ENCODE peak calls at places on chromosomes 1 and 21, in five cellular contexts. C is LoVo, W is AG08396, H is erythroblast, O is A549. N is an unnamed sample.

GRCh38 chr1:19809044-19809750 is 5.9 kb downstream of the RNF186 start:
- DNase-seq in O (no peak), C (no peak), W (no peak), H (no peak), N (no peak)

GRCh38 chr1:26059906-26060305 is 7.5 kb downstream of the TRIM63 start:
- DNase-seq in O (no peak), H (no peak), C (no peak), W (no peak), N (no peak)

GRCh38 chr1:7808253-7808844 is 24.3 kb downstream of the PER3 start:
- DNase-seq in W (no peak), C (peak; percentile 11), O (peak; percentile 44), H (peak; percentile 52), N (no peak)

GRCh38 chr1:170010443-170010842 is 64.1 kb downstream of the KIFAP3 start:
- DNase-seq in C (peak; percentile 43), H (peak; percentile 44), W (no peak), O (peak; percentile 54), N (peak; percentile 65)

GRCh38 chr1:35324486-35324885 is 56.0 kb downstream of the ZMYM4 start:
- DNase-seq in H (no peak), C (no peak), W (peak; percentile 17), O (no peak), N (no peak)

GRCh38 chr1:197837911-197838310 is 62.6 kb upstream of the DENND1B start:
- DNase-seq in H (no peak), O (no peak), W (no peak), C (no peak), N (peak; percentile 24)

GRCh38 chr1:97200627-97201026 is 479.0 kb downstream of the PTBP2 start:
- DNase-seq in W (no peak), C (no peak), H (no peak), O (no peak), N (no peak)

GRCh38 chr1:223716302-223716862 is 4.0 kb downstream of the CAPN2 start:
- DNase-seq in C (no peak), W (no peak), O (no peak), H (no peak), N (no peak)

GRCh38 chr1:23448846-23449245 is 24.3 kb upstream of the TCEA3 start:
- DNase-seq in C (no peak), O (no peak), H (no peak), W (no peak), N (no peak)

GRCh38 chr1:12433323-12434053 is 184.5 kb downstream of the DHRS3 start:
- DNase-seq in C (no peak), H (peak; percentile 14), W (no peak), O (peak; percentile 77), N (peak; percentile 65)

GRCh38 chr1:192879416-192879815 is 70.6 kb downstream of the RGS2 start:
- DNase-seq in O (no peak), H (peak; percentile 22), C (no peak), W (peak; percentile 7), N (no peak)

GRCh38 chr1:228902781-228903572 is 167.7 kb downstream of the RHOU start:
- DNase-seq in W (peak; percentile 86), H (no peak), O (peak; percentile 90), C (peak; percentile 94), N (peak; percentile 86)

GRCh38 chr1:198681247-198681646 is 42.4 kb downstream of the PTPRC start:
- DNase-seq in O (no peak), C (no peak), H (peak; percentile 10), W (no peak), N (no peak)

GRCh38 chr21:36194024-36194423 is 37.4 kb downstream of the DOP1B start:
- DNase-seq in W (no peak), C (no peak), O (no peak), H (no peak), N (no peak)

GRCh38 chr1:246750752-246751151 is 26.5 kb downstream of the SCCPDH start:
- DNase-seq in O (no peak), C (no peak), H (no peak), W (no peak), N (no peak)

GRCh38 chr1:197463142-197463541 is 195.1 kb downstream of the CRB1 start:
- DNase-seq in H (no peak), C (no peak), W (no peak), O (no peak), N (no peak)

GRCh38 chr1:99869304-99869703 is 19.1 kb downstream of the AGL start:
- DNase-seq in C (no peak), W (peak; percentile 56), H (no peak), O (no peak), N (no peak)

GRCh38 chr1:119964673-119965363 is 68.5 kb upstream of the ADAM30 start:
- DNase-seq in C (no peak), H (no peak), W (no peak), O (no peak), N (no peak)

GRCh38 chr1:150259758-150260669 is 2.4 kb downstream of the CA14 start:
- DNase-seq in O (no peak), W (no peak), C (no peak), H (no peak), N (peak; percentile 63)

GRCh38 chr1:161381707-161382106 is 14.0 kb upstream of the CFAP126 start:
- DNase-seq in W (no peak), O (no peak), H (no peak), C (no peak), N (no peak)

GRCh38 chr1:62045579-62045978 is 149.1 kb upstream of the L1TD1 start:
- DNase-seq in W (no peak), H (no peak), C (no peak), O (no peak), N (no peak)

GRCh38 chr1:112417985-112418607 is 22.1 kb downstream of the CTTNBP2NL start:
- DNase-seq in O (no peak), C (no peak), W (no peak), H (no peak), N (no peak)

GRCh38 chr1:28091043-28091781 is 2.8 kb upstream of the EYA3 start:
- DNase-seq in O (peak; percentile 63), H (no peak), C (peak; percentile 65), W (peak; percentile 35), N (peak; percentile 84)

GRCh38 chr1:76901158-76901767 is 34.0 kb downstream of the ST6GALNAC5 start:
- DNase-seq in O (peak; percentile 43), C (peak; percentile 54), W (peak; percentile 56), H (peak; percentile 40), N (peak; percentile 60)

GRCh38 chr1:155033524-155033923 is at the start of the genes DCST1 and DCST2:
- DNase-seq in W (no peak), C (no peak), O (no peak), H (no peak), N (no peak)

GRCh38 chr1:9992910-9993309 is 4.1 kb upstream of the RBP7 start:
- DNase-seq in W (no peak), O (no peak), H (no peak), C (no peak), N (no peak)

GRCh38 chr21:26918318-26919065 is 48.4 kb downstream of the ADAMTS5 start:
- DNase-seq in O (no peak), C (no peak), W (peak; percentile 25), H (no peak), N (no peak)

GRCh38 chr21:30101967-30102366 is 64.6 kb downstream of the CLDN17 start:
- DNase-seq in C (no peak), O (no peak), H (no peak), W (no peak), N (no peak)

GRCh38 chr1:56098956-56099355 is 480.4 kb downstream of the PLPP3 start:
- DNase-seq in O (no peak), C (no peak), W (peak; percentile 65), H (no peak), N (no peak)

GRCh38 chr1:241411776-241412338 is 54.9 kb upstream of the RGS7 start:
- DNase-seq in C (no peak), W (no peak), H (no peak), O (no peak), N (no peak)

GRCh38 chr1:184160236-184160635 is 108.7 kb downstream of the TSEN15 start:
- DNase-seq in W (peak; percentile 26), O (peak; percentile 8), C (no peak), H (no peak), N (no peak)

N was measured in Calu3.